ENCODE peak calls at places on chromosomes 16 and 17, in ten cellular contexts. J is lung, W is cardiac fibroblast, C is DND-41, O is AG09309, Q is astrocyte of the spinal cord, M is aorta, I is body of pancreas, Y is dorsolateral prefrontal cortex, U is right cardiac atrium. K is an unnamed sample.

GRCh38 chr16:49341706-49342105 is 31.9 kb upstream of the C16orf78 start:
- DNase-seq in Y (no peak), M (no peak), Q (no peak), I (no peak), C (no peak), U (no peak), O (no peak), W (no peak), J (no peak), K (no peak)

GRCh38 chr16:73154063-73154870 is 106.3 kb upstream of the ZFHX3 start:
- DNase-seq in C (no peak), J (no peak), I (peak), W (peak), Q (no peak), M (no peak), O (no peak), Y (no peak), U (peak), K (no peak)

GRCh38 chr16:54135361-54136275 is 151.0 kb downstream of the IRX3 start:
- DNase-seq in Q (peak), C (no peak), U (no peak), M (no peak), Y (no peak), O (peak), W (peak), J (no peak), I (no peak), K (no peak)

GRCh38 chr17:56481654-56482053 is 111.8 kb upstream of the NOG start:
- DNase-seq in I (no peak), C (no peak), M (no peak), W (no peak), Q (no peak), U (no peak), J (no peak), O (no peak), Y (no peak), K (no peak)

GRCh38 chr17:48711128-48711527 is 11.2 kb downstream of the PRAC1 start:
- DNase-seq in W (no peak), Y (no peak), M (no peak), I (no peak), U (no peak), Q (no peak), O (no peak), J (no peak), C (no peak), K (no peak)

GRCh38 chr17:80803451-80804428 is 187.9 kb upstream of the CHMP6 start:
- DNase-seq in C (no peak), U (no peak), Y (peak), W (no peak), O (no peak), J (no peak), I (no peak), Q (no peak), M (peak), K (no peak)

GRCh38 chr16:50846511-50846910 is 104.6 kb downstream of the CYLD start:
- DNase-seq in W (no peak), C (no peak), U (no peak), Y (no peak), J (peak), O (no peak), I (no peak), Q (no peak), M (no peak), K (no peak)

GRCh38 chr16:24504467-24505345 is 34.7 kb upstream of the RBBP6 start:
- DNase-seq in U (peak), Y (peak), Q (peak), M (peak), J (peak), W (peak), C (peak), I (peak), O (peak), K (peak)

GRCh38 chr16:24853830-24854229 is 8.1 kb downstream of the SLC5A11 start:
- DNase-seq in Q (peak), I (no peak), W (peak), U (peak), M (no peak), O (no peak), J (no peak), Y (peak), C (no peak), K (no peak)

GRCh38 chr16:81004646-81005353 is 1.9 kb downstream of the CMC2 start:
- DNase-seq in Q (peak), M (no peak), C (peak), O (peak), I (peak), U (no peak), Y (no peak), J (no peak), W (peak), K (peak)

GRCh38 chr17:80416940-80417293 is 1.9 kb downstream of the ENDOV start:
- DNase-seq in Y (no peak), J (no peak), I (no peak), O (no peak), C (no peak), W (no peak), Q (no peak), M (peak), U (no peak), K (no peak)

GRCh38 chr16:5010576-5011329 is 23.0 kb downstream of the NAGPA start:
- DNase-seq in Q (no peak), O (no peak), U (no peak), J (no peak), Y (no peak), C (no peak), I (no peak), M (no peak), W (no peak), K (no peak)

GRCh38 chr17:46262271-46262670 is 32.7 kb upstream of the LRRC37A start:
- DNase-seq in I (no peak), O (no peak), M (no peak), C (no peak), Q (no peak), Y (no peak), U (no peak), W (no peak), J (no peak), K (no peak)

GRCh38 chr17:65222216-65222738 is 85.1 kb downstream of the RGS9 start:
- DNase-seq in I (no peak), U (no peak), W (no peak), Y (no peak), C (no peak), Q (no peak), J (no peak), M (no peak), O (no peak), K (no peak)

GRCh38 chr17:63998050-63998720 is at the start of gene PRR29:
- DNase-seq in Q (no peak), W (peak), J (peak), I (peak), O (no peak), C (peak), Y (no peak), U (peak), M (peak), K (peak)

GRCh38 chr17:51000835-51001638 is 119.6 kb downstream of the SPAG9 start:
- DNase-seq in U (no peak), I (peak), Y (no peak), M (no peak), C (peak), J (no peak), O (peak), Q (peak), W (peak), K (peak)

GRCh38 chr17:2266865-2267228 is 36.7 kb downstream of the SMG6 start:
- DNase-seq in M (no peak), C (peak), U (no peak), Y (no peak), O (no peak), I (no peak), J (no peak), W (no peak), Q (no peak), K (peak)
- H3K4me3 ChIP-seq in M (no peak), C (no peak), U (no peak), Y (no peak), O (no peak), I (no peak), J (no peak), W (no peak), Q (no peak), K (peak)

DNA sequence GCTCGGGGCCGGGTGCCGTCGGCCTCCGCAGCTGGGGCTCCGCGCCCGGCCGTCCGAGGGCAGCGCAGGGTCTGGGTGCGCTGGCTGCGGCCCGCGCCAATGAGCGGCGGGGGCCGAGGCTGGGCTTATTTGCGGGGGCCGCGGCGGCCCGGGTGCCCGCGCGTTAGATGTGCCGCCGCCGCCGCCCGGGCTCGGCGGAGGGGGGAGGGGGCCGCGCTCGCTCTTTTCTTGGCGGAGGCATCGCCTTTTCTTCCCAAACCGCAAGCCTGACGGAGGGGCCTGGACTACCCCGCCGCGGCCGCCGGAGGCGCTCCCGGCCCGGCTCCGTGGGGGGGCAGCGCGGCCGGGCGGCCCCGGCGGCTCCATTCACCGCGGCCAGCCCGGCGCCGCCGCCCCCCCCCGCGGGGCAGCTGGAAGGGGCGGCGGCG is at the start of gene NOTUM:
- DNase-seq in M (no peak), Y (no peak), C (peak), J (no peak), O (no peak), Q (no peak), I (no peak), U (no peak), W (peak), K (no peak)
- H3K4me3 ChIP-seq in M (no peak), Y (peak), C (no peak), J (peak), O (no peak), Q (no peak), I (no peak), U (peak), W (no peak), K (no peak)

GRCh38 chr17:78322327-78322857 is 37.5 kb downstream of the SOCS3 start:
- DNase-seq in I (no peak), W (no peak), Y (no peak), U (no peak), J (no peak), O (no peak), M (no peak), C (no peak), Q (no peak), K (no peak)

GRCh38 chr17:78325076-78325712 is 34.7 kb downstream of the SOCS3 start:
- DNase-seq in J (no peak), M (no peak), C (no peak), W (peak), O (no peak), U (peak), Q (peak), Y (no peak), I (peak), K (no peak)

GRCh38 chr17:78323821-78324390 is 36.0 kb downstream of the SOCS3 start:
- DNase-seq in W (no peak), Q (no peak), M (no peak), C (no peak), U (no peak), I (no peak), J (no peak), Y (no peak), O (no peak), K (no peak)

GRCh38 chr17:78322858-78323455 is 36.9 kb downstream of the SOCS3 start:
- DNase-seq in U (peak), M (no peak), Q (no peak), I (peak), Y (no peak), J (no peak), O (no peak), W (peak), C (no peak), K (no peak)

GRCh38 chr17:78324391-78325075 is 35.3 kb downstream of the SOCS3 start:
- DNase-seq in Y (peak), M (peak), W (peak), U (peak), I (peak), O (no peak), C (no peak), J (peak), Q (peak), K (no peak)
- H3K4me3 ChIP-seq in Y (peak), M (no peak), W (no peak), U (no peak), I (no peak), O (no peak), C (no peak), J (no peak), Q (no peak), K (no peak)

DNA sequence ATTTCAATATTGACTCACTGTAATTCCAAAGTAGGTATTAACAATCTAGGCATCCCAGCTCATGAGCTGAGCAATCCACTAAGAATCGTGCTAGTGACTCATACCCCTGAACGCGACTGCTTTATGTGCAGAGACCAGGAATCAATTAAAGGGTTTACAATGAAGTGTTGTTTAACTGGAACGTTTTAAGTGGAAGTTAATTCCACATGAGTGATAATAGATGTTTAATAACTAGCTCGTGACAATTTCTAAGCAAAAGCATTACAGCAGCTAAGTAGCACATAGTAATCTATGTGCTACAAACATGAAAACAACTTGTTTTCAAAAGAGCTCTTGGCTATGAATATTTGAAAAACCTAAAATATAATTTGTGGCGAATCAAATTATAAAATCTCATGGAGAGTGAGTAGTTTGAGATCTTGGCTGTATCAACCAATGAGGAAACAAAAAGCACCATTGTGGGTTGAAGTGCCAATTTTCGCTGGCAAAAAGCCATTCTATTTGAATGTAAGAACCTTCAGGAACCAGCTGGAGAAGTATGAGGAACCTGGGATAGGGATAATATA is 9.4 kb downstream of the GJC1 start:
- DNase-seq in Y (no peak), Q (peak), J (no peak), W (peak), M (no peak), C (no peak), U (no peak), O (peak), I (no peak), K (no peak)
- H3K4me3 ChIP-seq in Y (no peak), Q (no peak), J (no peak), W (no peak), M (no peak), C (no peak), U (no peak), O (no peak), I (no peak), K (no peak)

GRCh38 chr17:49845210-49845782 is 2.6 kb downstream of the TAC4 start:
- DNase-seq in C (no peak), Q (no peak), O (no peak), I (peak), J (no peak), Y (no peak), W (peak), U (peak), M (no peak), K (no peak)

GRCh38 chr17:49842846-49843245 is 5.0 kb downstream of the TAC4 start:
- DNase-seq in I (no peak), O (no peak), W (no peak), Q (no peak), M (no peak), U (no peak), J (no peak), C (no peak), Y (no peak), K (no peak)

GRCh38 chr17:49846938-49847712 is 744 bp downstream of the TAC4 start:
- DNase-seq in W (no peak), Q (no peak), C (no peak), I (no peak), U (no peak), O (no peak), M (no peak), J (no peak), Y (no peak), K (no peak)

GRCh38 chr17:49841548-49841947 is 6.3 kb downstream of the TAC4 start:
- DNase-seq in U (no peak), W (no peak), M (no peak), Y (no peak), I (no peak), Q (no peak), J (no peak), C (no peak), O (no peak), K (no peak)

GRCh38 chr17:49843774-49844350 is 4.0 kb downstream of the TAC4 start:
- DNase-seq in C (peak), M (no peak), Q (no peak), I (no peak), Y (no peak), O (no peak), W (no peak), J (no peak), U (no peak), K (no peak)
- H3K4me3 ChIP-seq in C (no peak), M (no peak), Q (no peak), I (no peak), Y (no peak), O (no peak), W (no peak), J (no peak), U (no peak), K (no peak)

GRCh38 chr17:71192039-71192555 is 928.7 kb upstream of the SOX9 start:
- DNase-seq in Q (no peak), O (no peak), C (no peak), Y (no peak), U (no peak), I (no peak), M (no peak), J (no peak), W (no peak), K (no peak)

GRCh38 chr17:71187145-71187878 is 933.5 kb upstream of the SOX9 start:
- DNase-seq in Y (no peak), U (no peak), C (no peak), Q (no peak), W (no peak), I (no peak), J (no peak), O (no peak), M (no peak), K (no peak)

GRCh38 chr17:71192848-71193247 is 928.0 kb upstream of the SOX9 start:
- DNase-seq in C (no peak), U (no peak), O (no peak), W (no peak), M (no peak), J (no peak), Y (no peak), I (no peak), Q (no peak), K (no peak)

GRCh38 chr17:71188811-71189492 is 931.9 kb upstream of the SOX9 start:
- DNase-seq in J (no peak), M (no peak), W (peak), Y (no peak), U (no peak), O (peak), I (no peak), C (no peak), Q (peak), K (no peak)

GRCh38 chr17:71189493-71189831 is 931.4 kb upstream of the SOX9 start:
- DNase-seq in M (no peak), U (no peak), J (no peak), Y (no peak), Q (no peak), O (no peak), I (no peak), W (no peak), C (peak), K (no peak)
- H3K4me3 ChIP-seq in M (no peak), U (no peak), J (no peak), Y (no peak), Q (no peak), O (no peak), I (no peak), W (no peak), C (no peak), K (no peak)